ENCODE peak calls at places on chromosomes 4 and X, in five cellular contexts. K is IMR-90, P is iPS DF 6.9, T is lower lobe of right lung, Y is HCT116. B is an unnamed sample. For H3K4me1 and H3K36me3, the result is how much of the 10 kb centered on the place peaks cover.

GRCh38 chr4:105990933-105991332 is 95.7 kb downstream of the NPNT start:
- DNase-seq in K (peak), T (peak), Y (peak), P (no peak), B (peak)

GRCh38 chr4:118586357-118586790 is 98.8 kb upstream of the METTL14 start:
- DNase-seq in K (no peak), Y (no peak), T (no peak), P (no peak), B (no peak)

GRCh38 chrX:136199365-136199764 is 51.8 kb downstream of the MAP7D3 start:
- DNase-seq in P (no peak), T (no peak), Y (no peak), K (peak), B (no peak)

GRCh38 chr4:127623755-127624087 is 9.0 kb upstream of the INTU start:
- DNase-seq in K (peak), T (no peak), Y (no peak), P (no peak), B (no peak)

GRCh38 chr4:52856802-52857201 is 5.3 kb upstream of the RASL11B start:
- DNase-seq in K (no peak), Y (no peak), T (no peak), P (no peak), B (no peak)

GRCh38 chr4:190020790-190021717 is 6.0 kb downstream of the FRG2 start:
- DNase-seq in K (peak), P (no peak), Y (no peak), T (peak), B (no peak)

GRCh38 chr4:53113433-53114215 is 251.5 kb downstream of the RASL11B start:
- DNase-seq in T (no peak), Y (no peak), P (no peak), K (peak), B (no peak)

GRCh38 chrX:119398974-119399771 is at the start of gene SLC25A43:
- DNase-seq in K (no peak), P (no peak), T (peak), Y (no peak), B (peak)

GRCh38 chr4:44145868-44146267 is 302.7 kb downstream of the KCTD8 start:
- DNase-seq in Y (no peak), K (peak), T (no peak), P (no peak), B (no peak)

GRCh38 chr4:113899260-113900177 is 79.9 kb downstream of the ARSJ start:
- DNase-seq in T (no peak), K (no peak), P (no peak), Y (no peak), B (no peak)

GRCh38 chr4:8235224-8235623 is 34.3 kb upstream of the HTRA3 start:
- DNase-seq in T (no peak), Y (no peak), K (no peak), P (no peak), B (no peak)

GRCh38 chr4:41304221-41304620 is 47.5 kb downstream of the UCHL1 start:
- DNase-seq in T (peak), Y (no peak), K (no peak), P (no peak), B (no peak)

GRCh38 chrX:136909119-136909705 is 28.7 kb upstream of the RBMX start:
- DNase-seq in P (no peak), K (peak), T (peak), Y (peak), B (peak)

GRCh38 chr4:186840222-186840701 is 116.6 kb upstream of the FAT1 start:
- DNase-seq in Y (peak), T (no peak), K (peak), P (no peak), B (peak)

GRCh38 chr4:113474017-113474416 is 287.5 kb downstream of the CAMK2D start:
- DNase-seq in T (no peak), Y (peak), P (no peak), K (peak), B (no peak)

GRCh38 chr4:70426789-70427188 is 29.0 kb downstream of the OPRPN start:
- DNase-seq in Y (no peak), K (no peak), T (no peak), P (no peak), B (no peak)

GRCh38 chrX:120251471-120252011 is 929 bp downstream of the ZBTB33 start:
- DNase-seq in T (no peak), K (peak), P (no peak), Y (no peak), B (no peak)

GRCh38 chr4:75629239-75629638 is 1.1 kb downstream of the CDKL2 start:
- DNase-seq in P (no peak), K (no peak), T (no peak), Y (no peak), B (no peak)

GRCh38 chr4:111506706-111507105 is 638.5 kb upstream of the FAM241A start:
- DNase-seq in T (no peak), K (peak), P (no peak), Y (no peak), B (no peak)

GRCh38 chrX:24396930-24397277 is 36.5 kb downstream of the SUPT20HL1 start:
- DNase-seq in Y (no peak), K (no peak), T (no peak), P (no peak), B (no peak)

GRCh38 chr4:73450398-73451004 is 14.5 kb downstream of the AFP start:
- DNase-seq in P (no peak), K (peak), T (no peak), Y (no peak), B (no peak)

GRCh38 chr4:184398741-184399504 is 75.4 kb downstream of the IRF2 start:
- DNase-seq in K (no peak), Y (no peak), T (no peak), P (no peak), B (no peak)
- H3K4me1 ChIP-seq in K (under half), Y (under half), T (under half), P (under half), B (under half)

GRCh38 chrX:53403535-53403934 is 18.9 kb downstream of the SMC1A start:
- DNase-seq in P (no peak), K (no peak), Y (no peak), T (no peak), B (no peak)
- H3K36me3 ChIP-seq in P (under half), K (under half), Y (under half), T (half or more), B (under half)

GRCh38 chr4:11106769-11107168 is 321.9 kb downstream of the HS3ST1 start:
- DNase-seq in Y (no peak), P (no peak), T (no peak), K (no peak), B (no peak)

GRCh38 chr4:11106190-11106589 is 322.5 kb downstream of the HS3ST1 start:
- DNase-seq in K (no peak), Y (no peak), P (no peak), T (no peak), B (no peak)

GRCh38 chr4:11111370-11111769 is 317.3 kb downstream of the HS3ST1 start:
- DNase-seq in Y (no peak), K (no peak), T (no peak), P (no peak), B (no peak)

DNA sequence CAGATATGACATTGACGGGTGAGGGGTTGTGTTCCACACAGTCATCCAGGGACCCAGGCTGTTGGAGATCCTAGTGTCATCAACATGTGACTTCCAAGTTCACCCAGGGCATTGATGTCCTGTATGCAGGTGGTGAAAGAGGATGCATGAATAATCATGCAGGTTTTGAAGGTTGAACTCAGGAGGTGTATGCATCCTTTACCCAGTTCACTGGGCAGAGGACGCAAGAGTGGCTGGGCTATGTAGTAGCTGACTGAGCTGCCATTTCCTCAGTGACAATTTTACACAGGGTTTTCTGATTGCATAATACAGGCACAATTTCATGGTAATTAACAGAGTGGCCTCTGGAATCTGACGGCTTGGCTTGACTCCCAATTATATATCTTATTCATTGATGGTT is 323.0 kb downstream of the HS3ST1 start:
- DNase-seq in P (no peak), K (no peak), Y (no peak), T (no peak), B (no peak)
- H3K4me3 ChIP-seq in P (no peak), K (no peak), Y (no peak), T (no peak), B (no peak)

DNA sequence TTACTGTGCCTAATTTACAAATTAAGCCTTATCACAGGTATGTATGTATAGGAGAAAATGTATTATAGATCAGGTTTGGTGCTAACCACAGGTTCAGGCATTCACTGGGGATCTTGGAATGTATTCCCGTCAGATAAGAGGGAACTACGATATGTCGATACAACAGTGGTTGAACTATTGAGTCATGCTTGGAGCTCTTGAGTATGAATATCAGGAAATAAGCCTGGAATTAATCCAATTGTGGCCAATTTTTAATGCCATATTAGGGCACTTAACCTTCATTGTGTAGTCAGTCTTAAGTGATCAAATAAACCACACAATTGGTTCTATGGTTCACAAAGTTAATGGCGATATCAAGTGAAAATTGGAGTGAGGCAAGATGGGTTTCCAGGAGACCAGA is 556.5 kb downstream of the IL1RAPL1 start:
- DNase-seq in K (peak), P (no peak), T (no peak), Y (no peak), B (no peak)
- H3K4me1 ChIP-seq in K (under half), P (under half), T (under half), Y (under half), B (under half)

GRCh38 chr4:24260922-24261581 is 323.3 kb downstream of the DHX15 start:
- DNase-seq in K (no peak), P (no peak), Y (no peak), T (no peak), B (no peak)
- H3K36me3 ChIP-seq in K (under half), P (under half), Y (under half), T (under half), B (under half)

DNA sequence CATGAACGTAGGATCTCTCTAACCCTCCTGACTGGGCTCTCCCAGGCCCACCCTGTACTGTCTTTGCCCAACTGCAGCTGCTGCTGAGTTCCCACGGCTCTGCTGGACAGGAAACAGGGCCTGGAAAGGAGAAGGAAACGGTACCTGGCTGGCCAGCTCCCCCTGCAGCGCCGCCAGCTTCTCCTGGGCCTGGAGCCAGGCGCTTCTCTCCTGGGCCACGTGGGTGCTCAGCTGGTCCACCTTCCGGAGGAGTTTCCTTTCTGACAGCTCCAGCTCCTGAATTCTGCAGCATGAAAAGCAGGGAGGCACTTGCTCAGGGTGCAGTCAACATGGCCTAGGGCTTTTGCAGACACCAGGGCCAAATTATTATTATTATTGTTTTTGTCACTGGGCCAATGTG is 6.5 kb downstream of the C4orf50 start:
- DNase-seq in P (no peak), K (no peak), T (peak), Y (no peak), B (no peak)
- H3K4me3 ChIP-seq in P (no peak), K (no peak), T (no peak), Y (no peak), B (no peak)

GRCh38 chr4:180148737-180149136 is 2094.5 kb upstream of the TENM3 start:
- DNase-seq in K (peak), Y (no peak), T (no peak), P (no peak), B (no peak)

GRCh38 chr4:180156684-180157083 is 2086.5 kb upstream of the TENM3 start:
- DNase-seq in P (no peak), T (no peak), K (no peak), Y (no peak), B (no peak)

GRCh38 chr4:180153587-180153986 is 2089.6 kb upstream of the TENM3 start:
- DNase-seq in Y (no peak), P (no peak), K (no peak), T (no peak), B (no peak)

GRCh38 chr4:180150818-180151217 is 2092.4 kb upstream of the TENM3 start:
- DNase-seq in P (no peak), Y (peak), K (peak), T (no peak), B (no peak)

GRCh38 chr4:180152831-180153230 is 2090.4 kb upstream of the TENM3 start:
- DNase-seq in Y (no peak), T (no peak), P (no peak), K (no peak), B (no peak)
- H3K4me1 ChIP-seq in Y (under half), T (under half), P (under half), K (under half), B (under half)

DNA sequence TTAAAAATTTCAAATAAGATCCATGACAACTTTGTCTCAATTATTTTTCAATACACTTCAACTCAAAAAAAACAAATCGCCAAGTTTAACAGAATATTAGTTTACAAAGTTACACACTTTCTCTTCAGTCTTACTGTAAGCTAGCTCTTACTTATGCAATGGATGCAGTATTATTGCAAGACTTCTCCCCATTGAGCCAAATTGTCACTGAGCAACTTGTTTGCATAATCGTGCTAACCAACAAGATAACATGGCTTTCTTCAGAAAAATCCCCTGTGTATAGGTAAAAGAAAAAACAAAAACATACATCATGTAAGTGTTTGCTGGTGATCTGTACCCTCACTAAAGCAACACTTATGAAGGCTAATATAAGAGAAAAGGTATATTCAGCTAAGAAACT is 18.9 kb downstream of the DNAJB14 start:
- DNase-seq in Y (no peak), T (no peak), K (no peak), P (no peak), B (no peak)
- H3K36me3 ChIP-seq in Y (under half), T (under half), K (under half), P (under half), B (under half)

GRCh38 chr4:121189351-121189750 is 25.2 kb upstream of the TNIP3 start:
- DNase-seq in Y (no peak), T (no peak), K (no peak), P (no peak), B (no peak)
- H3K4me3 ChIP-seq in Y (no peak), T (no peak), K (no peak), P (no peak), B (no peak)

GRCh38 chrX:97030463-97030862 is 146.8 kb downstream of the RPA4 start:
- DNase-seq in T (no peak), P (no peak), K (no peak), Y (no peak), B (no peak)

GRCh38 chrX:97026406-97026805 is 142.7 kb downstream of the RPA4 start:
- DNase-seq in Y (no peak), K (peak), P (no peak), T (no peak), B (no peak)

GRCh38 chrX:97027384-97027922 is 143.7 kb downstream of the RPA4 start:
- DNase-seq in K (peak), Y (no peak), T (no peak), P (no peak), B (no peak)

GRCh38 chrX:97030947-97031346 is 147.2 kb downstream of the RPA4 start:
- DNase-seq in Y (no peak), T (no peak), K (no peak), P (no peak), B (no peak)
- H3K4me1 ChIP-seq in Y (under half), T (under half), K (under half), P (under half), B (under half)

B was measured in tibial artery.